ENCODE peak calls at places on chromosomes 1 and 21, in five cellular contexts. P is SK-N-SH, A is retinal pigment epithelial cell, G is GM20000, D is foreskin fibroblast. C is an unnamed sample.

GRCh38 chr1:81844477-81844876 is 43.7 kb downstream of the ADGRL2 start:
- DNase-seq in P (no peak), A (no peak), G (no peak), D (no peak), C (no peak)

GRCh38 chr21:18832081-18832670 is 428.6 kb upstream of the TMPRSS15 start:
- DNase-seq in P (no peak), A (peak), G (no peak), D (no peak), C (no peak)

GRCh38 chr1:226678701-226679100 is 60.4 kb downstream of the ITPKB start:
- DNase-seq in P (no peak), A (no peak), G (no peak), D (no peak), C (no peak)

GRCh38 chr21:34107606-34108005 is 34.2 kb downstream of the MRPS6 start:
- DNase-seq in P (no peak), A (no peak), G (no peak), D (no peak), C (no peak)

GRCh38 chr21:33682992-33683627 is 40.8 kb downstream of the ITSN1 start:
- DNase-seq in P (no peak), A (peak), G (no peak), D (peak), C (no peak)

GRCh38 chr1:228274452-228275153 is 66.8 kb downstream of the OBSCN start:
- DNase-seq in P (no peak), A (no peak), G (no peak), D (no peak), C (no peak)

GRCh38 chr1:228311091-228311490 is 95.5 kb downstream of the TRIM11 start:
- DNase-seq in P (no peak), A (no peak), G (no peak), D (no peak), C (no peak)

GRCh38 chr1:45136984-45137383 is 69.4 kb downstream of the ZSWIM5 start:
- DNase-seq in P (no peak), A (no peak), G (no peak), D (no peak), C (no peak)

GRCh38 chr1:58442114-58442513 is 104.4 kb downstream of the OMA1 start:
- DNase-seq in P (peak), A (peak), G (no peak), D (peak), C (no peak)

GRCh38 chr1:118148034-118148433 is 37.0 kb downstream of the SPAG17 start:
- DNase-seq in P (no peak), A (no peak), G (no peak), D (peak), C (no peak)

GRCh38 chr1:173052681-173053196 is 2.0 kb upstream of the TNFSF18 start:
- DNase-seq in P (no peak), A (peak), G (no peak), D (no peak), C (no peak)

GRCh38 chr1:72366473-72366872 is 84.1 kb upstream of the NEGR1 start:
- DNase-seq in P (no peak), A (peak), G (no peak), D (peak), C (no peak)

GRCh38 chr1:48026275-48026674 is 29.1 kb upstream of the TRABD2B start:
- DNase-seq in P (no peak), A (peak), G (no peak), D (peak), C (no peak)

GRCh38 chr1:72178266-72178665 is 104.1 kb downstream of the NEGR1 start:
- DNase-seq in P (no peak), A (peak), G (no peak), D (peak), C (no peak)

GRCh38 chr21:35754583-35754982 is 305.7 kb downstream of the SETD4 start:
- DNase-seq in P (no peak), A (no peak), G (no peak), D (no peak), C (no peak)

DNA sequence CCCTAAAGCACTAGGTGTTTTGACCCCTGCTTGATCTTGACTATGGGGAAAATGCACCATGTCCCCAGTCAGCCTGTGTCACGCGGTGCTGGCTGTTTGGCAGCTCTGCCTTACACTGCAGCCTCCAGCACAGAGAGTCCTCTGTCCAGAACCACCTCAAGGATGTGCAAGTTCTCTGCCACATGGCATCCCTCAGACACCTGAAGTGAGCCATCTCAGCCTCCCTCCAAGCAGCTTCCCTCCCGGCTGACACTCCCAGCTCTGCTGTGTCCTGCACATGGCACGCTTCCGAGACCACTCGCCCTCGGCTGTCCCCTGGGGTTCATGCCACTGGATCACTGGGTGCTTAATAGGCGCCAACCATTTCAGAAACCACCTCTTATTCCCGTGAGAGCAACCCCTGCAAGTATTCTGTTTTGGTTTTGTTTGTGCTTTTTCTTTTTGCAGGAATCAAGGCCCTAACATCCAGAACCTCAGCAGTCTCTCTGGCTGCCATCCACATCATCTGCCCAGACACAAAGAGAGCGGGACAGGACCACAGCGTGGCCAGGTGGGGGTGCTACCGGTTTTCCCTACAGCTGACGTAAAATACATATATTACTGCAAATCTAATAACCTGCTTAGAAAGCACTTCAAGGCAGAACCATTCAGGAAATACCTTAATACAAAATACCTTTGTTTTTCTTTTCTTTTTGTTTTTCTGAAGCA is 45.7 kb downstream of the CAPZB start:
- DNase-seq in P (peak), A (no peak), G (no peak), D (peak), C (peak)
- TF ChIP-seq CTCF in P (peak), A (peak), G (no peak), D (no peak), C (peak)

GRCh38 chr1:54273092-54273836 is 73.3 kb downstream of the MRPL37 start:
- DNase-seq in P (peak), A (peak), G (no peak), D (peak), C (no peak)
- TF ChIP-seq CTCF in P (no peak), A (peak), G (no peak), D (peak), C (no peak)

DNA sequence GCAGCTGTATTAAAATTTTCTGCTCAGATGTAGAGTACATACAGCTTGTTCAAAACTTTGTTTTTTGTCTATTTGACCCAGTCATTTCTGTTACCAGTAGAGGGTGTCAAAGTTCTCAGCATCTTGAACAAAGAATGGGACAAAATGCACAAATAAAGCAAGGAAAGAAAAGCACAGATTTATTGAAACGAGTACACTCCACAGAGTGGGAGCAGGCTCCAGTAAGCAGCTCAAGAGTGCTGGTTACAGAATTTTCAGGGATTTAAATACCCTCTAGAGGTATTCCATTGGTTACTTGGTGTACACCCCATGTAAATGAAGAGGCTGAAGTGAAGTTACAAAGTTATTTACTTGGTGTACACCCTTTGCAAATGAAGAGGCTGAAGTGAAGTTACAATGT is 8.9 kb upstream of the PRMT6 start:
- DNase-seq in P (no peak), A (no peak), G (no peak), D (no peak), C (no peak)
- TF ChIP-seq CTCF in P (no peak), A (no peak), G (no peak), D (no peak), C (no peak)

GRCh38 chr1:223208164-223209075 is 65.4 kb upstream of the TLR5 start:
- DNase-seq in P (no peak), A (no peak), G (no peak), D (no peak), C (no peak)
- TF ChIP-seq CTCF in P (no peak), A (no peak), G (no peak), D (no peak), C (no peak)

GRCh38 chr1:201506573-201507567 is at the start of gene CSRP1:
- DNase-seq in P (peak), A (no peak), G (peak), D (peak), C (peak)
- TF ChIP-seq CTCF in P (no peak), A (no peak), G (no peak), D (no peak), C (peak)

GRCh38 chr1:178935610-178936009 is 64.7 kb upstream of the ANGPTL1 start:
- DNase-seq in P (no peak), A (no peak), G (no peak), D (no peak), C (no peak)
- TF ChIP-seq CTCF in P (no peak), A (no peak), G (no peak), D (no peak), C (no peak)

DNA sequence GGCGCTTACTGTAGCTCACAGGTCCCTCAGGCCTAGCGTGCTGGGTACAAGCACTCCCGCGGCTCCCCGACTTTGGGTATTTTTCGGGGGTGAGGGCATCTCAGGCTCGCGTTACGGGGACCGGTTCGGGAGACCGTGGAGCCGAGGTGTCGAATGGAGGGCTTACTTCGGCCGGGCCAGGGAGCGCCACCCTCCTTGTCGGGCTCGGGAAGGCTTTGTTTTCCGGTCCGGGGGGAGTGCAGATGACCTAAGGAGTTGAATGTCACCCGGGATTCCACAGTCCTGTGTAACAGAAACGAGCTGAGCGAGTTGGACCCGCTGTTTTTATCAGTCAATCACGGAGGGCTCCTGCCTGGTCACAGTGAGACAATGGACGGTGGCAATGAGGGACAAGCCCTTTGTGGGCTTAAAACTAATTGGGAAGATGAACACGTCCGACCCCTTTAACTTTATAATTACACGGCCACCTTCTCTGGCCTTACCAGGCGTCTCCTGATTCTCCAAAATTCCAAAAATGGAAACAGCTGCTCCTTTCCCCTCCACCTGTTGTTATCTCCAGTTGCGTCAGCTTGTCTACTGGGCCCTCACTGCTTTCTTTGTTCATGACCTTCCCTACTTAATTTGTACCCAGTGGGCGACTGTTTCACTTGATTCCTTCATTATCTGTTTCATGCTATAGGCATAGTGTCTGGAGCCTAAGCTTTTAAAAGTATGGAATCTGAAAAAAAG is 912 bp upstream of the TRIM45 start:
- DNase-seq in P (no peak), A (no peak), G (no peak), D (no peak), C (no peak)
- TF ChIP-seq CTCF in P (no peak), A (no peak), G (no peak), D (no peak), C (no peak)

DNA sequence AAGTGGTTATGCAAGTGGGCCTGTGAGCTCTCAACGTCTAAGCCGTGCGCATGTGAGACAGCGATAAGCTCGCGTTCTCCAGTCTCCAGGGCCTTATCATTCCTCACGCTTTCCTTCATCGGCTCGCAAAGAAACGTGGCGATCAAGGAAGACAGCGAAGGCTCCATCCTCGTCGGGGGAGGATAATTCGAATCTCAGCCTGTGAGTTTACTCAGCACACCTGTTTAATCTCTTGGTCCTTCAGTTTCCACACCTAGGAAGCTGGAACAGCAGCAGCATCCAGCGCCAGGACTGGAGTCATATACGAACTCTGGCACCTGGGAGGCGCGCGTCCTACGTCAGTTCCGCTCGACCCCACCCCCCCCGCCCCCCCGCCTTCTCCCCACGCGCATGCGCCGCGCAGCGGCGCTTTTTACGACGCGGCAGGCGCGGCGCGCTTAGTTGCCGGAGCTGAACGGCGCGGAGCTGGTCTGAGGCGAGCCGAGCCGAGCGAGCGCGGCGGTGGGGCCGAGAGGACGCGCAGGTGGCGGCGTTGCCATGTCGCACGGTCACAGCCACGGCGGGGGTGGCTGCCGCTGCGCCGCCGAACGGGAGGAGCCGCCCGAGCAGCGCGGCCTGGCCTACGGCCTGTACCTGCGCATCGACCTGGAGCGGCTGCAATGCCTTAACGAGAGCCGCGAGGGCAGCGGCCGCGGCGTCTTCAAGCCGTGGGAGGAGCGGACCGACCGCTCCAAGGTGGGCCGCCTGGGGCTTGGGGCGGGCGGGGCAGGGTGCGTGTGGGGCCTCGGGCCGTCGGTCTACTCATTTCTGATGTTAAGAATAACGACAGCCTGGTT is at the start of gene PITHD1:
- DNase-seq in P (peak), A (no peak), G (peak), D (peak), C (peak)
- TF ChIP-seq CTCF in P (no peak), A (no peak), G (no peak), D (no peak), C (no peak)

C was measured in GM13977.